ENCODE peak calls at places on chromosomes 7 and 10, in five cellular contexts. V is hepatocyte, I is HuH-7.5, A is T-helper 9 cell, E is cardiac muscle cell. F is an unnamed sample.

GRCh38 chr10:43402880-43403452 is 6.0 kb downstream of the HNRNPF start:
- DNase-seq in V (no peak), I (no peak), A (no peak), E (no peak), F (no peak)

GRCh38 chr7:138243430-138243829 is 167.2 kb downstream of the AKR1D1 start:
- DNase-seq in V (peak), I (no peak), A (no peak), E (peak), F (no peak)

GRCh38 chr7:150962743-150963399 is 15.2 kb downstream of the KCNH2 start:
- DNase-seq in V (peak), I (peak), A (peak), E (peak), F (no peak)

GRCh38 chr10:74189999-74190421 is 39.0 kb downstream of the ADK start:
- DNase-seq in V (peak), I (no peak), A (no peak), E (peak), F (peak)

GRCh38 chr10:12507165-12507870 is 158.0 kb downstream of the CAMK1D start:
- DNase-seq in V (no peak), I (no peak), A (no peak), E (no peak), F (peak)

GRCh38 chr7:144668503-144668902 is 167.3 kb downstream of the TPK1 start:
- DNase-seq in V (no peak), I (no peak), A (no peak), E (no peak), F (no peak)

GRCh38 chr10:50917486-50917885 is 32.1 kb upstream of the A1CF start:
- DNase-seq in V (no peak), I (no peak), A (no peak), E (peak), F (no peak)

GRCh38 chr7:151784843-151785680 is 91.9 kb downstream of the PRKAG2 start:
- DNase-seq in V (no peak), I (no peak), A (no peak), E (no peak), F (no peak)

GRCh38 chr10:114632869-114633715 is 25.0 kb downstream of the ABLIM1 start:
- DNase-seq in V (peak), I (no peak), A (no peak), E (peak), F (peak)

GRCh38 chr7:128829391-128830166 is 627 bp upstream of the FLNC start:
- DNase-seq in V (peak), I (peak), A (no peak), E (peak), F (peak)

GRCh38 chr10:54284526-54285193 is 516.4 kb downstream of the PCDH15 start:
- DNase-seq in V (no peak), I (no peak), A (no peak), E (no peak), F (no peak)

GRCh38 chr10:78588194-78588811 is 480.5 kb upstream of the ZMIZ1 start:
- DNase-seq in V (peak), I (no peak), A (no peak), E (peak), F (peak)

GRCh38 chr7:108253275-108254044 is 123.3 kb upstream of the LAMB4 start:
- DNase-seq in V (no peak), I (no peak), A (no peak), E (peak), F (no peak)

GRCh38 chr7:96093435-96093834 is 228.5 kb downstream of the SLC25A13 start:
- DNase-seq in V (peak), I (no peak), A (no peak), E (peak), F (no peak)

GRCh38 chr7:118902600-118902999 is 678.1 kb downstream of the ANKRD7 start:
- DNase-seq in V (no peak), I (no peak), A (no peak), E (no peak), F (no peak)

GRCh38 chr10:84291389-84291788 is 37.0 kb upstream of the CCSER2 start:
- DNase-seq in V (peak), I (peak), A (no peak), E (peak), F (peak)

GRCh38 chr10:4656576-4657194 is 169.3 kb upstream of the AKR1E2 start:
- DNase-seq in V (peak), I (no peak), A (peak), E (peak), F (peak)

GRCh38 chr10:43236176-43236850 is 30.6 kb downstream of the RASGEF1A start:
- DNase-seq in V (no peak), I (no peak), A (no peak), E (no peak), F (no peak)

GRCh38 chr10:116817780-116818343 is 31.4 kb upstream of the ENO4 start:
- DNase-seq in V (no peak), I (no peak), A (no peak), E (no peak), F (no peak)

GRCh38 chr10:112584276-112584675 is 137.3 kb downstream of the VTI1A start:
- DNase-seq in V (no peak), I (no peak), A (no peak), E (no peak), F (no peak)

GRCh38 chr7:116501425-116502167 is 2.1 kb downstream of the CAV2 start:
- DNase-seq in V (peak), I (peak), A (no peak), E (no peak), F (no peak)

GRCh38 chr10:125812128-125812527 is 10.9 kb downstream of the UROS start:
- DNase-seq in V (no peak), I (no peak), A (no peak), E (peak), F (no peak)

GRCh38 chr10:34905200-34905927 is 90.3 kb upstream of the PARD3 start:
- DNase-seq in V (no peak), I (no peak), A (no peak), E (no peak), F (peak)

GRCh38 chr10:43806851-43807640 is 158.4 kb upstream of the ZNF32 start:
- DNase-seq in V (no peak), I (no peak), A (no peak), E (peak), F (no peak)

GRCh38 chr10:29689001-29689400 is 54.2 kb upstream of the SVIL start:
- DNase-seq in V (no peak), I (no peak), A (no peak), E (peak), F (no peak)

GRCh38 chr10:98331888-98332287 is 63.9 kb upstream of the LOXL4 start:
- DNase-seq in V (no peak), I (no peak), A (no peak), E (no peak), F (no peak)

GRCh38 chr10:1873916-1874315 is 136.6 kb upstream of the ADARB2 start:
- DNase-seq in V (peak), I (no peak), A (no peak), E (no peak), F (no peak)

GRCh38 chr7:130974794-130975193 is 240.8 kb upstream of the KLF14 start:
- DNase-seq in V (no peak), I (no peak), A (no peak), E (no peak), F (no peak)

GRCh38 chr7:95608344-95609173 is 12.2 kb upstream of the PDK4 start:
- DNase-seq in V (peak), I (peak), A (no peak), E (peak), F (peak)

GRCh38 chr7:23531794-23532489 is at the start of gene TRA2A:
- DNase-seq in V (peak), I (peak), A (peak), E (peak), F (peak)

GRCh38 chr10:10870523-10871241 is 147.0 kb upstream of the CELF2 start:
- DNase-seq in V (no peak), I (no peak), A (no peak), E (no peak), F (no peak)

GRCh38 chr7:154696556-154696955 is 306.4 kb downstream of the PAXIP1 start:
- DNase-seq in V (no peak), I (no peak), A (no peak), E (no peak), F (no peak)

GRCh38 chr10:6216916-6217315 is 14.2 kb downstream of the PFKFB3 start:
- DNase-seq in V (no peak), I (no peak), A (no peak), E (no peak), F (no peak)

GRCh38 chr10:50987934-50988333 is 86.4 kb upstream of the PRKG1 start:
- DNase-seq in V (no peak), I (no peak), A (no peak), E (no peak), F (no peak)

GRCh38 chr7:19161671-19162070 is 16.4 kb upstream of the FERD3L start:
- DNase-seq in V (no peak), I (no peak), A (no peak), E (peak), F (no peak)

GRCh38 chr7:139450851-139451250 is 32.6 kb downstream of the KLRG2 start:
- DNase-seq in V (no peak), I (no peak), A (no peak), E (no peak), F (no peak)

GRCh38 chr7:7764515-7765138 is 46.2 kb upstream of the RPA3 start:
- DNase-seq in V (no peak), I (no peak), A (no peak), E (no peak), F (no peak)

GRCh38 chr7:40833541-40834234 is 698.9 kb downstream of the SUGCT start:
- DNase-seq in V (no peak), I (no peak), A (no peak), E (peak), F (no peak)

GRCh38 chr7:50531401-50531906 is 33.8 kb downstream of the DDC start:
- DNase-seq in V (peak), I (no peak), A (no peak), E (no peak), F (peak)